ENCODE peak calls at places on chromosomes 1 and 21, in seven cellular contexts. U, I, M, O, R, L and V are unnamed samples.

GRCh38 chr1:174393885-174394284 is 53.9 kb upstream of the GPR52 start:
- DNase-seq in U (no peak), I (no peak), L (no peak), R (no peak), M (no peak), O (no peak), V (no peak)

GRCh38 chr1:160996195-160996594 is 24.8 kb downstream of the F11R start:
- DNase-seq in I (no peak), M (peak; percentile 92), R (peak; percentile 92), U (no peak), L (no peak), O (peak; percentile 79), V (no peak)

GRCh38 chr1:224526771-224527170 is 89.3 kb upstream of the CNIH3 start:
- DNase-seq in R (no peak), U (no peak), M (no peak), I (no peak), O (no peak), L (no peak), V (no peak)

GRCh38 chr1:230132758-230133157 is 65.7 kb downstream of the GALNT2 start:
- DNase-seq in O (no peak), M (no peak), I (no peak), U (no peak), R (no peak), L (no peak), V (no peak)

GRCh38 chr1:42012852-42013251 is 94.1 kb upstream of the HIVEP3 start:
- DNase-seq in U (no peak), O (no peak), L (no peak), R (no peak), I (no peak), M (no peak), V (no peak)

GRCh38 chr1:59453297-59453970 is 156.5 kb downstream of the FGGY start:
- DNase-seq in I (no peak), R (peak; percentile 57), U (no peak), L (no peak), O (peak; percentile 53), M (no peak), V (no peak)

GRCh38 chr1:25556791-25557476 is 13.5 kb downstream of the LDLRAP1 start:
- DNase-seq in L (no peak), M (no peak), I (no peak), U (no peak), R (peak; percentile 49), O (peak; percentile 67), V (no peak)

GRCh38 chr1:56032276-56032675 is 547.1 kb downstream of the PLPP3 start:
- DNase-seq in M (no peak), O (no peak), R (no peak), L (no peak), I (no peak), U (no peak), V (no peak)

GRCh38 chr1:44261475-44261853 is 48.2 kb downstream of the DMAP1 start:
- DNase-seq in M (no peak), I (no peak), U (no peak), R (no peak), L (peak; percentile 75), O (no peak), V (no peak)

GRCh38 chr1:245229051-245229450 is 74.3 kb downstream of the KIF26B start:
- DNase-seq in I (no peak), O (no peak), L (no peak), U (no peak), R (no peak), M (no peak), V (no peak)

GRCh38 chr1:103348136-103348535 is 177.4 kb upstream of the RNPC3 start:
- DNase-seq in O (no peak), M (no peak), R (no peak), I (no peak), L (no peak), U (no peak), V (no peak)

GRCh38 chr1:2974701-2975301 is 46.5 kb upstream of the ACTRT2 start:
- DNase-seq in M (no peak), U (no peak), O (no peak), I (no peak), L (no peak), R (no peak), V (no peak)

GRCh38 chr1:3695326-3696217 is 43.3 kb downstream of the TP73 start:
- DNase-seq in I (no peak), U (peak; percentile 96), M (no peak), L (peak; percentile 77), O (peak; percentile 69), R (peak; percentile 71), V (peak; percentile 30)

GRCh38 chr1:12453400-12454343 is 164.3 kb downstream of the DHRS3 start:
- DNase-seq in R (no peak), O (peak; percentile 19), L (no peak), U (no peak), M (no peak), I (no peak), V (no peak)

GRCh38 chr1:33960496-33960895 is 96.6 kb downstream of the HMGB4 start:
- DNase-seq in O (no peak), I (no peak), L (no peak), M (no peak), R (no peak), U (peak; percentile 34), V (no peak)

GRCh38 chr1:176217461-176218099 is 10.5 kb upstream of the COP1 start:
- DNase-seq in U (no peak), I (no peak), L (no peak), M (no peak), R (no peak), O (no peak), V (no peak)

GRCh38 chr1:111795401-111795800 is 39.7 kb downstream of the DDX20 start:
- DNase-seq in R (no peak), I (no peak), U (no peak), M (no peak), O (no peak), L (no peak), V (no peak)

GRCh38 chr1:21068937-21069336 is 107.8 kb downstream of the EIF4G3 start:
- DNase-seq in M (no peak), L (no peak), O (peak; percentile 21), I (no peak), R (no peak), U (no peak), V (no peak)

GRCh38 chr1:221097479-221098281 is 218.4 kb downstream of the HLX start:
- DNase-seq in R (peak; percentile 62), U (no peak), O (peak; percentile 94), L (no peak), M (no peak), I (no peak), V (no peak)

GRCh38 chr1:8598060-8598724 is 219.2 kb downstream of the RERE start:
- DNase-seq in L (peak; percentile 23), O (peak; percentile 84), M (no peak), I (no peak), R (no peak), U (peak; percentile 63), V (no peak)

GRCh38 chr1:184059887-184060286 is 8.4 kb downstream of the TSEN15 start:
- DNase-seq in R (no peak), I (no peak), L (no peak), U (no peak), O (no peak), M (no peak), V (no peak)

GRCh38 chr21:25934771-25935224 is 200.0 kb downstream of the GABPA start:
- DNase-seq in M (no peak), L (no peak), O (peak; percentile 97), I (peak; percentile 21), R (peak; percentile 98), U (no peak), V (no peak)

GRCh38 chr1:219529116-219529515 is 83.8 kb downstream of the ZC3H11B start:
- DNase-seq in O (no peak), L (peak; percentile 60), U (no peak), I (no peak), M (no peak), R (no peak), V (no peak)

GRCh38 chr1:1857096-1857703 is 33.7 kb downstream of the GNB1 start:
- DNase-seq in I (no peak), O (no peak), L (no peak), M (no peak), R (no peak), U (no peak), V (no peak)

GRCh38 chr1:37158113-37158749 is 123.9 kb upstream of the GRIK3 start:
- DNase-seq in I (no peak), L (no peak), U (no peak), M (no peak), O (no peak), R (no peak), V (no peak)

GRCh38 chr1:90717665-90718410 is 736 bp upstream of the BARHL2 start:
- DNase-seq in I (no peak), O (peak; percentile 54), M (no peak), U (peak; percentile 83), R (no peak), L (peak; percentile 91), V (no peak)
- H3K4me3 ChIP-seq in I (no peak overlapping the region), O (peak overlapping the region; percentile 58), M (no peak overlapping the region), U (peak overlapping the region; percentile 34), R (no peak overlapping the region), L (peak overlapping the region; percentile 48), V (no peak overlapping the region)

GRCh38 chr1:167617100-167617949 is 12.7 kb upstream of the RCSD1 start:
- DNase-seq in U (no peak), M (no peak), I (peak; percentile 82), L (peak; percentile 25), O (peak; percentile 54), R (no peak), V (peak; percentile 98)
- TF ChIP-seq EZH2phosphoT487 in U (no peak), M (no peak), I (no peak), L (no peak), O (no peak), R (no peak), V (no peak)

DNA sequence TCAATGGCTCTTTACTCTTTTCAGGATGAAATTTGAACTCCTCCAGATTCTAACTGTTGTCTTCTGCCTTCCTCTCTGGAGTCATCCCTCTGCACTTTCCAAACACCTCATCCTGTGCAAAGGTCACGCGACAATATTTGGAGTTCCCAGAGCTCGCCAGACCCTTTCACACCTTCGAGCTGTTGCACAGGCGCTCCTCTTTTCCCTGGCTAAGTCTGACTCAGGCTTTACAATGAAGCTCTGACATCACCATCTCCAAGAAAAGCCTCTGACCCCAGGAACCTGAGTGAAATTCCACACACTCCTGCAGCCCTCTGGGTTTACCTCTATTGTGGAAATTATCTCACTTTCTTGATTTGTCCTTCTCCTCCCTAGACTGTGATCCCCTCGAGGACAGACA is 270.3 kb downstream of the RGS7 start:
- DNase-seq in U (no peak), L (no peak), R (no peak), O (no peak), I (no peak), M (no peak), V (no peak)
- H3K27ac ChIP-seq in U (no peak overlapping the region), L (no peak overlapping the region), R (no peak overlapping the region), O (no peak overlapping the region), I (no peak overlapping the region), M (no peak overlapping the region), V (no peak overlapping the region)

DNA sequence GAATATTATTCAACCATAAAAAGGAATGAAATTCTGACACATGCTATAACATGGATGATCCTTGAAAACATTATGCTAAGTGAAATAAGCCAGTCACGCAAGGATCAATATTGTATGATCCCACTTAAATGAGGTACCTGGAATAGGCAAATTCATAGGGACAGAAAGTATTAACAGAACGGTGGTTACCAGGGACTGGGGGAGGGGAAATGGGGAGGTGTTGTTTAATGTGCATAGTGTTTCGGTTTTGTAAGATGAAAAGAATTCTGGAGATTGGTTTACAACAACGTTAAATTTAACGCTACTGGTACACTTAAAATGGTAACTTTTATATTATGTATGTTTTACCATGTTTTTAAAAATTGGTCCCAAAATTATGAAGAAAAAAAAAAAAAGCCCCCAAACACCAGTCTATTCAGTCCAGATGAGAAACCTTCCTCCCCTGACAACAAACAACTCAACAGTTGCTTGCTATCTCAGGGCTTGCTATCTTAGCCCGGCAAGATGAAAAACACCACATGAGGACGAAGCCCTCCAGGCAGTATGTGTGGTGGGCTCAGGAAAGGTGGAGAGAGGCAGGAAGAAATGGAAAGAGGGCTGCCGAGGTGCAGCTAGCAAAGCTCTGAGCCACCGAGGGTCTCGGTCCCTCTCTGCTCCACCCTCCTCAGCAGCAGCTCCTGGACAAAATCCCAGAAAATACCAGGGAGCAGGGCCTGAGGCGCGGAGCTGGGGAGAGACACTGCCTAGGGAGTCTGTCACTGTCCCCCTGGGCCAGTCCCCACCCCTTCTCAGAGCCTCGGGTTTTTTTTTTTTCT is 8.5 kb downstream of the NUAK2 start:
- DNase-seq in M (no peak), O (no peak), I (peak; percentile 42), L (no peak), U (no peak), R (no peak), V (no peak)
- H3K4me3 ChIP-seq in M (no peak overlapping the region), O (no peak overlapping the region), I (peak overlapping the region; percentile 55), L (peak overlapping the region; percentile 51), U (no peak overlapping the region), R (no peak overlapping the region), V (peak overlapping the region; percentile 60)